ENCODE peak calls at places on chromosomes 16 and 17, in five cellular contexts. F, K, A, E and G are unnamed samples. For H3K27me3, the result is how much of the 10 kb centered on the place peaks cover.

GRCh38 chr16:706189-707061 is 824 bp upstream of the FBXL16 start:
- DNase-seq in F (no peak), K (no peak), A (no peak), E (peak), G (no peak)

GRCh38 chr17:7988750-7989178 is 13.7 kb upstream of the GUCY2D start:
- DNase-seq in F (peak), K (peak), A (peak), E (peak), G (peak)

GRCh38 chr17:35714988-35715387 is 16.5 kb upstream of the RASL10B start:
- DNase-seq in F (no peak), K (no peak), A (no peak), E (no peak), G (no peak)

GRCh38 chr16:2526135-2526534 is 5.1 kb downstream of the CEMP1 start:
- DNase-seq in F (no peak), K (no peak), A (no peak), E (no peak), G (no peak)

GRCh38 chr17:51245535-51245934 is 14.3 kb downstream of the MBTD1 start:
- DNase-seq in F (no peak), K (no peak), A (no peak), E (no peak), G (no peak)

GRCh38 chr16:2415085-2415484 is 14.2 kb upstream of the CCNF start:
- DNase-seq in F (no peak), K (no peak), A (no peak), E (no peak), G (no peak)

GRCh38 chr16:12296991-12297390 is 320.5 kb downstream of the SNX29 start:
- DNase-seq in F (no peak), K (no peak), A (no peak), E (no peak), G (no peak)

GRCh38 chr16:20887207-20887606 is 13.0 kb downstream of the DCUN1D3 start:
- DNase-seq in F (no peak), K (no peak), A (no peak), E (no peak), G (no peak)

GRCh38 chr17:3944485-3945388 is 19.5 kb downstream of the ATP2A3 start:
- DNase-seq in F (peak), K (peak), A (peak), E (peak), G (peak)

GRCh38 chr16:21184834-21185233 is 26.4 kb downstream of the LDAF1 start:
- DNase-seq in F (peak), K (no peak), A (no peak), E (no peak), G (no peak)

GRCh38 chr17:48544356-48545021 is 420 bp downstream of the HOXB2 start:
- DNase-seq in F (no peak), K (peak), A (no peak), E (peak), G (peak)

GRCh38 chr16:48607056-48607825 is 2.7 kb downstream of the N4BP1 start:
- DNase-seq in F (no peak), K (no peak), A (no peak), E (peak), G (peak)

GRCh38 chr17:31444026-31444425 is 52.6 kb downstream of the RAB11FIP4 start:
- DNase-seq in F (no peak), K (no peak), A (no peak), E (no peak), G (no peak)

GRCh38 chr17:77256710-77257109 is 115.9 kb downstream of the SEC14L1 start:
- DNase-seq in F (peak), K (no peak), A (no peak), E (no peak), G (no peak)

GRCh38 chr16:64773638-64774037 is 348.2 kb downstream of the CDH11 start:
- DNase-seq in F (no peak), K (no peak), A (no peak), E (no peak), G (no peak)

GRCh38 chr16:48434653-48435318 is 49.6 kb upstream of the SIAH1 start:
- DNase-seq in F (no peak), K (no peak), A (no peak), E (no peak), G (no peak)

GRCh38 chr17:75565066-75565465 is 22.5 kb upstream of the MYO15B start:
- DNase-seq in F (no peak), K (no peak), A (no peak), E (no peak), G (no peak)

GRCh38 chr17:559699-560378 is 154.8 kb downstream of the VPS53 start:
- DNase-seq in F (no peak), K (peak), A (no peak), E (no peak), G (no peak)

GRCh38 chr16:15886078-15886477 is 2.3 kb downstream of the CEP20 start:
- DNase-seq in F (no peak), K (no peak), A (no peak), E (no peak), G (no peak)
- H3K4me3 ChIP-seq in F (no peak), K (no peak), A (no peak), E (no peak), G (no peak)

GRCh38 chr17:72122002-72122310 is 1.1 kb downstream of the SOX9 start:
- DNase-seq in F (peak), K (no peak), A (no peak), E (no peak), G (no peak)
- H3K27me3 ChIP-seq in F (under half), K (under half), A (under half), E (under half), G (under half)

DNA sequence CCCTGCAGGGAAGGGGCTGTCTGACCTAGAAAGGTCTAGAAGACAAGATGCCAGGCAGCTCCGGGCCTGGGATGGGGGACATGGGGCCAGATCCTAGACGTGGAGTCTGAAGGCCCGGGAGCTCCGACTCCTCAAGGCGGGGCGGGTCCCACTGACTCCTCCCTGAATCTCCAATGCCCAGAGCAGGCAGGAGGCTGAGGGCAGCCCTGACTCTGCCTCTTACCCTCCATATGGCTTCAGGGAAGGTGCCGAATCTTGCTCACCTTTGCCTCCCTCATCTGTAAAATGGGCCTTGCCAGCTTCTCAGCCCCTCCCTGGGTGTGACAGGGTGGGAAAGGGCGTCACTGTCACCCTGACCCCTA is 14.8 kb downstream of the VASN start:
- DNase-seq in F (no peak), K (no peak), A (no peak), E (no peak), G (no peak)
- H3K9ac ChIP-seq in F (no peak), K (no peak), A (no peak), E (no peak), G (no peak)

DNA sequence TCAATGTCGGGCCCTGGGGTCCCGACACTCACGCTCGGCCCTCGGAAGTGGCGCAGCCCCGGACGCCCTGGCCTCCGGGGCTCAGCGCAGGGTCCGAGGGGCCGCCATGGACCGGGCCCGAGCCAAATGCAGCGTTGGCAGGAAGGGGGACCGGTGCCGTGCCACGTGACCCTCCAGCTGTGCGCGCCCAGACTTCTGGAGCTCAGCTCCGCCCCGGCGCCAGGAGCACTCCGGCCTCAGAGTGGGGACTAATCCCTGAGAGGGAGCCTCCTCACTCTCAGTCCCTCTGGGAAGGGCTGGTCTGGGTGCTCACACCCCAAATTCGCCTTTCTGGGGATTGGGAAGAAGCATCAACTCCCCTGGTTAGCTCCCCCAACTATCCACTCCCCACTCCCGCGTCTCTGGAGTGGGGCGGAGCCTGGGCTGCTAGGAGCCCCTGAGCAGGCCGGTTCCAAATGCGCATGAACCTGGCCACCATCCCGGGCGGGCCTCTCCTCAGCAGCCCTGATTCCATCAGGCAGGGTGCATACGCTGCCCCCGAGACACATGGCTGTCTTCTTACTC is at the start of gene B3GNT9:
- DNase-seq in F (no peak), K (peak), A (no peak), E (peak), G (peak)
- H3K4me3 ChIP-seq in F (no peak), K (peak), A (peak), E (peak), G (peak)

DNA sequence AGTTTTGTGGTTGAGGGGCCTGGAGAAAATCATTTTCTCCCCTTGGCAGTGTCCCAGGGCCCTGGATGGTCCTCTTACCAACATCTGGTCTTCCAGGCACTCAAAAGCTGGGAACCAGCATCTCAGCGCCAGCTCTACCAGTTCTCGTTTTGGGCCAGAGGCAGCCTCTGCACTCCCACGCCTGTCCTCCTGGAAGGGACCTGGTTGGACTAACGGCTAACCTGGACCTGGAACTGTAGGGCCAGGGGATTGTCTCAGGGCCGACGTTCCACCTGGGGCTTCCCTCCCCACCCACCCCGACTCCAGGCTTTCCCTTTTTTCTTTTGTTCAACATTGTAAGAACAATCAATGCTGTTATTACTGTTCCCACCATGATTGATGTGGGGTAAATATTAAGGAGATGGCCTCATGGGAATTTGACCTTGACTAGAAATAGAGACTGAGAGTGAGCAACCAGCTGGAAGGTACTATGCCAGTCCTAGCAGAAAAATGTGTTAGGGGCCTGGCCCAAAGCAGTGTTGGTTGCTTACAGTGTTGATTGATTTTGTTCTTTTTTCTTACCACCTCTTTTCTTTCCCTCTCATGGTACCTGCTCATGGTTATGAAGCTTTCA is 81.4 kb downstream of the ABCC6 start:
- DNase-seq in F (no peak), K (no peak), A (no peak), E (no peak), G (no peak)
- H3K27me3 ChIP-seq in F (under half), K (under half), A (under half), E (under half), G (under half)

GRCh38 chr16:4414187-4414909 is 2.0 kb downstream of the CORO7 start:
- DNase-seq in F (peak), K (no peak), A (no peak), E (no peak), G (no peak)

GRCh38 chr16:4411684-4412083 is 4.7 kb downstream of the CORO7 start:
- DNase-seq in F (no peak), K (no peak), A (no peak), E (no peak), G (peak)

GRCh38 chr16:4412854-4413253 is 3.5 kb downstream of the CORO7 start:
- DNase-seq in F (no peak), K (no peak), A (no peak), E (no peak), G (no peak)

GRCh38 chr16:4410335-4411075 is 5.9 kb downstream of the CORO7 start:
- DNase-seq in F (no peak), K (peak), A (no peak), E (no peak), G (peak)

GRCh38 chr16:4412159-4412558 is 4.2 kb downstream of the CORO7 start:
- DNase-seq in F (no peak), K (no peak), A (no peak), E (no peak), G (no peak)
- H3K9ac ChIP-seq in F (no peak), K (no peak), A (no peak), E (no peak), G (no peak)